ENCODE peak calls at places on chromosomes 4 and X, in seven cellular contexts. O is islet precursor cell; Y is left ventricle myocardium superior; E is activated effector memory CD4-positive, alpha-beta T cell treated with Interleukin-2 at 50 U/mL for 16 hours; R is T-helper 1 cell; I is ELR; A is caudate nucleus. D is an unnamed sample.

GRCh38 chr4:74640111-74640903 is 154.0 kb downstream of the BTC start:
- DNase-seq in O (no peak), Y (no peak), E (no peak), R (no peak), I (peak), A (no peak), D (no peak)

GRCh38 chr4:2908686-2909085 is 54.5 kb downstream of the NOP14 start:
- DNase-seq in O (no peak), Y (no peak), E (no peak), R (no peak), I (no peak), A (no peak), D (no peak)

GRCh38 chrX:96432647-96433046 is 252.0 kb upstream of the DIAPH2 start:
- DNase-seq in O (no peak), Y (no peak), E (no peak), R (no peak), I (no peak), A (no peak), D (no peak)

GRCh38 chr4:4456351-4456750 is 69.4 kb downstream of the NSG1 start:
- DNase-seq in O (peak), Y (no peak), E (no peak), R (no peak), I (peak), A (no peak), D (no peak)

GRCh38 chr4:12118651-12119213 is 690.0 kb upstream of the HS3ST1 start:
- DNase-seq in O (no peak), Y (no peak), E (no peak), R (no peak), I (no peak), A (no peak), D (no peak)

GRCh38 chr4:8709729-8710360 is 117.3 kb downstream of the CPZ start:
- DNase-seq in O (peak), Y (peak), E (no peak), R (no peak), I (no peak), A (no peak), D (no peak)

GRCh38 chrX:8084023-8084422 is 87.0 kb downstream of the VCX2 start:
- DNase-seq in O (no peak), Y (no peak), E (no peak), R (no peak), I (peak), A (no peak), D (no peak)

GRCh38 chrX:57929373-57929772 is 19.1 kb upstream of the ZXDA start:
- DNase-seq in O (no peak), Y (no peak), E (no peak), R (no peak), I (peak), A (no peak), D (no peak)

GRCh38 chr4:188289531-188289930 is 150.3 kb downstream of the TRIML1 start:
- DNase-seq in O (no peak), Y (no peak), E (no peak), R (no peak), I (no peak), A (no peak), D (no peak)

GRCh38 chr4:176883108-176883550 is 90.4 kb upstream of the VEGFC start:
- DNase-seq in O (no peak), Y (no peak), E (no peak), R (no peak), I (peak), A (no peak), D (no peak)

GRCh38 chr4:56684320-56684719 is 3.2 kb upstream of the HOPX start:
- DNase-seq in O (no peak), Y (no peak), E (no peak), R (no peak), I (peak), A (no peak), D (peak)

GRCh38 chr4:32172761-32173160 is 1452.6 kb downstream of the PCDH7 start:
- DNase-seq in O (no peak), Y (no peak), E (no peak), R (no peak), I (peak), A (no peak), D (no peak)

GRCh38 chrX:34658316-34658715 is 1.2 kb upstream of the TMEM47 start:
- DNase-seq in O (no peak), Y (no peak), E (no peak), R (no peak), I (no peak), A (no peak), D (no peak)

GRCh38 chrX:112512509-112512908 is 167.2 kb downstream of the LHFPL1 start:
- DNase-seq in O (peak), Y (no peak), E (no peak), R (no peak), I (no peak), A (no peak), D (no peak)

GRCh38 chrX:20267924-20268701 is 1.4 kb upstream of the RPS6KA3 start:
- DNase-seq in O (peak), Y (peak), E (no peak), R (peak), I (peak), A (no peak), D (no peak)

D was measured in MG63.